ENCODE peak calls at places on chromosome 18, in five cellular contexts. Y is psoas muscle, V is MM.1S, E is tibial artery, G is A549. N is an unnamed sample.

GRCh38 chr18:49749563-49749962 is 63.8 kb downstream of the ACAA2 start:
- DNase-seq in Y (no peak), V (no peak), E (no peak), G (no peak), N (no peak)

GRCh38 chr18:68696937-68697336 is 18.0 kb downstream of the TMX3 start:
- DNase-seq in Y (no peak), V (no peak), E (no peak), G (no peak), N (no peak)

GRCh38 chr18:32884543-32884942 is 111.7 kb upstream of the KLHL14 start:
- DNase-seq in Y (no peak), V (peak; percentile 15), E (no peak), G (no peak), N (no peak)

GRCh38 chr18:22591231-22591630 is 173.5 kb upstream of the CTAGE1 start:
- DNase-seq in Y (no peak), V (no peak), E (no peak), G (no peak), N (no peak)

GRCh38 chr18:54004828-54005227 is 219.6 kb downstream of the MBD2 start:
- DNase-seq in Y (no peak), V (no peak), E (no peak), G (peak; percentile 13), N (no peak)

GRCh38 chr18:73880387-73880786 is 267.2 kb downstream of the FBXO15 start:
- DNase-seq in Y (no peak), V (no peak), E (no peak), G (no peak), N (no peak)

GRCh38 chr18:42931501-42931900 is 184.0 kb downstream of the RIT2 start:
- DNase-seq in Y (no peak), V (no peak), E (no peak), G (no peak), N (no peak)

GRCh38 chr18:38493991-38494559 is 928.5 kb upstream of the CELF4 start:
- DNase-seq in Y (no peak), V (no peak), E (no peak), G (no peak), N (no peak)

GRCh38 chr18:58716046-58716766 is 44.9 kb downstream of the MALT1 start:
- DNase-seq in Y (no peak), V (no peak), E (no peak), G (no peak), N (no peak)

DNA sequence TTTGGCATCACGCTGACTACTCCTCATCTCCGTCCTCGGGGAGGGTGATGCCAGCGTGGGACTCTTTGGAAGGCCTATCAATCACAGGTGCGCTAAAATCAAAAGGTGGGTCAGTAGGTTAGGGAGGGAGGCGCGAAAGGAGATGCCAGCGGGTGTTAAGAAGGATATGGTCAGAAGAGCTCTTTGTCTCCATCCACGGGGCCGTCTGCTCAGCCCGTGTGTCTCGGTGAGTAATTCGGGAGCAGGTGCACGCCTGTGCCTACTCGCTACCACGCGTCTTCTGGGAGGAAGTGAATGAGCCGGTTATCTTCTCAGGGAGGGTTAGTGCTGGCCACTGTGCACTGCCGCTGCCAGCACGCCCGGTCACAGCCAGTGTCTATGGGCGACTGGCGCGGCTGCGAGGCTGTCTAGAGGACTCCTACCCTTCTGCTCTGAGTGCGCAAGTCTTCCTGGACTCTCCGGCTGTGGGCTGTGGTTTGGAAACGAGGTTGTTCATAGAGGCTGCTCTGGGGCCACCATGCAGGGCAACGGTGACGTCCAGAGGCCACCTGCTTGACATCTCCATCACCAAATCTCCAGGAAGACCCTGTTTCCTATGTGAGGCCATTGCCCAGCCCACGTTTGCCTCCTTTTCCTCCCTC is 153.4 kb downstream of the MBP start:
- DNase-seq in Y (no peak), V (no peak), E (no peak), G (no peak), N (no peak)
- H3K4me1 ChIP-seq in Y (peaks cover 15% of the 10 kb centered on the region), V (no peaks in the 10 kb centered on the region), E (peaks cover 7% of the 10 kb centered on the region), G (no peaks in the 10 kb centered on the region), N (peaks cover 4% of the 10 kb centered on the region)

GRCh38 chr18:55189972-55190371 is 230.7 kb upstream of the CCDC68 start:
- DNase-seq in Y (no peak), V (no peak), E (no peak), G (no peak), N (no peak)
- H3K4me1 ChIP-seq in Y (no peaks in the 10 kb centered on the region), V (no peaks in the 10 kb centered on the region), E (no peaks in the 10 kb centered on the region), G (no peaks in the 10 kb centered on the region), N (no peaks in the 10 kb centered on the region)

GRCh38 chr18:31645411-31645810 is 39.0 kb downstream of the B4GALT6 start:
- DNase-seq in Y (no peak), V (no peak), E (no peak), G (no peak), N (no peak)
- H3K4me1 ChIP-seq in Y (peaks cover 9% of the 10 kb centered on the region), V (no peaks in the 10 kb centered on the region), E (no peaks in the 10 kb centered on the region), G (peaks cover 34% of the 10 kb centered on the region), N (no peaks in the 10 kb centered on the region)

GRCh38 chr18:45103319-45104070 is 422.8 kb downstream of the SETBP1 start:
- DNase-seq in Y (no peak), V (peak; percentile 45), E (no peak), G (no peak), N (no peak)
- H3K4me1 ChIP-seq in Y (no peaks in the 10 kb centered on the region), V (peaks cover 66% of the 10 kb centered on the region), E (no peaks in the 10 kb centered on the region), G (no peaks in the 10 kb centered on the region), N (no peaks in the 10 kb centered on the region)

GRCh38 chr18:9113468-9114149 is 11.1 kb downstream of the NDUFV2 start:
- DNase-seq in Y (no peak), V (peak; percentile 46), E (no peak), G (no peak), N (no peak)
- H3K4me1 ChIP-seq in Y (peaks cover 91% of the 10 kb centered on the region), V (peaks cover 35% of the 10 kb centered on the region), E (peaks cover 57% of the 10 kb centered on the region), G (peaks cover 38% of the 10 kb centered on the region), N (peaks cover 56% of the 10 kb centered on the region)